ENCODE peak calls at places on chromosomes 16 and 17, in eight cellular contexts. One of them, this sample, is unnamed.

GRCh38 chr17:53719229-53719628 is 103.5 kb upstream of the KIF2B start:
- DNase-seq in AG04450: no peak
- DNase-seq in stimulated activated CD4-positive, alpha-beta T cell treated with anti-CD3 and anti-CD28 coated beads, Interleukin-4, amount 100 ng/mL, for 4 hours: no peak
- DNase-seq in GM13977: no peak
- DNase-seq in amniotic epithelial cell: peak
- DNase-seq in caudate nucleus: no peak
- DNase-seq in NCI-H748 treated with DMSO at 0.1 percent for 48 hours: no peak
- DNase-seq in left cardiac atrium: no peak
- DNase-seq in this sample: no peak

GRCh38 chr16:77564791-77565390 is 130.1 kb upstream of the ADAMTS18 start:
- DNase-seq in AG04450: no peak
- DNase-seq in stimulated activated CD4-positive, alpha-beta T cell treated with anti-CD3 and anti-CD28 coated beads, Interleukin-4, amount 100 ng/mL, for 4 hours: no peak
- DNase-seq in GM13977: no peak
- DNase-seq in amniotic epithelial cell: peak
- DNase-seq in caudate nucleus: no peak
- DNase-seq in NCI-H748 treated with DMSO at 0.1 percent for 48 hours: no peak
- DNase-seq in left cardiac atrium: no peak
- DNase-seq in this sample: no peak

GRCh38 chr16:30369938-30370443 is 303 bp downstream of the TBC1D10B start:
- DNase-seq in AG04450: no peak
- DNase-seq in stimulated activated CD4-positive, alpha-beta T cell treated with anti-CD3 and anti-CD28 coated beads, Interleukin-4, amount 100 ng/mL, for 4 hours: no peak
- DNase-seq in GM13977: no peak
- DNase-seq in amniotic epithelial cell: no peak
- DNase-seq in caudate nucleus: no peak
- DNase-seq in NCI-H748 treated with DMSO at 0.1 percent for 48 hours: no peak
- DNase-seq in left cardiac atrium: no peak
- DNase-seq in this sample: no peak

GRCh38 chr16:85441189-85441889 is 171.8 kb upstream of the GSE1 start:
- DNase-seq in AG04450: no peak
- DNase-seq in stimulated activated CD4-positive, alpha-beta T cell treated with anti-CD3 and anti-CD28 coated beads, Interleukin-4, amount 100 ng/mL, for 4 hours: no peak
- DNase-seq in GM13977: no peak
- DNase-seq in amniotic epithelial cell: no peak
- DNase-seq in caudate nucleus: no peak
- DNase-seq in NCI-H748 treated with DMSO at 0.1 percent for 48 hours: no peak
- DNase-seq in left cardiac atrium: no peak
- DNase-seq in this sample: no peak

GRCh38 chr17:32793841-32794240 is 83.1 kb downstream of the MYO1D start:
- DNase-seq in AG04450: no peak
- DNase-seq in stimulated activated CD4-positive, alpha-beta T cell treated with anti-CD3 and anti-CD28 coated beads, Interleukin-4, amount 100 ng/mL, for 4 hours: no peak
- DNase-seq in GM13977: no peak
- DNase-seq in amniotic epithelial cell: no peak
- DNase-seq in caudate nucleus: no peak
- DNase-seq in NCI-H748 treated with DMSO at 0.1 percent for 48 hours: no peak
- DNase-seq in left cardiac atrium: no peak
- DNase-seq in this sample: no peak

GRCh38 chr17:46013127-46013501 is 14.1 kb downstream of the STH start:
- DNase-seq in AG04450: no peak
- DNase-seq in stimulated activated CD4-positive, alpha-beta T cell treated with anti-CD3 and anti-CD28 coated beads, Interleukin-4, amount 100 ng/mL, for 4 hours: no peak
- DNase-seq in GM13977: no peak
- DNase-seq in amniotic epithelial cell: no peak
- DNase-seq in caudate nucleus: no peak
- DNase-seq in NCI-H748 treated with DMSO at 0.1 percent for 48 hours: no peak
- DNase-seq in left cardiac atrium: no peak
- DNase-seq in this sample: no peak

GRCh38 chr17:71024172-71024571 is 854.8 kb downstream of the KCNJ2 start:
- DNase-seq in AG04450: no peak
- DNase-seq in stimulated activated CD4-positive, alpha-beta T cell treated with anti-CD3 and anti-CD28 coated beads, Interleukin-4, amount 100 ng/mL, for 4 hours: no peak
- DNase-seq in GM13977: no peak
- DNase-seq in amniotic epithelial cell: peak
- DNase-seq in caudate nucleus: no peak
- DNase-seq in NCI-H748 treated with DMSO at 0.1 percent for 48 hours: peak
- DNase-seq in left cardiac atrium: no peak
- DNase-seq in this sample: no peak

GRCh38 chr17:50426814-50427787 is 1.1 kb downstream of the ACSF2 start:
- DNase-seq in AG04450: no peak
- DNase-seq in stimulated activated CD4-positive, alpha-beta T cell treated with anti-CD3 and anti-CD28 coated beads, Interleukin-4, amount 100 ng/mL, for 4 hours: no peak
- DNase-seq in GM13977: peak
- DNase-seq in amniotic epithelial cell: no peak
- DNase-seq in caudate nucleus: no peak
- DNase-seq in NCI-H748 treated with DMSO at 0.1 percent for 48 hours: no peak
- DNase-seq in left cardiac atrium: peak
- DNase-seq in this sample: peak

GRCh38 chr17:50967795-50968194 is 101.6 kb upstream of the TOB1 start:
- DNase-seq in AG04450: no peak
- DNase-seq in stimulated activated CD4-positive, alpha-beta T cell treated with anti-CD3 and anti-CD28 coated beads, Interleukin-4, amount 100 ng/mL, for 4 hours: no peak
- DNase-seq in GM13977: no peak
- DNase-seq in amniotic epithelial cell: peak
- DNase-seq in caudate nucleus: no peak
- DNase-seq in NCI-H748 treated with DMSO at 0.1 percent for 48 hours: no peak
- DNase-seq in left cardiac atrium: no peak
- DNase-seq in this sample: no peak

GRCh38 chr16:12065866-12066545 is 89.5 kb downstream of the SNX29 start:
- DNase-seq in AG04450: no peak
- DNase-seq in stimulated activated CD4-positive, alpha-beta T cell treated with anti-CD3 and anti-CD28 coated beads, Interleukin-4, amount 100 ng/mL, for 4 hours: no peak
- DNase-seq in GM13977: no peak
- DNase-seq in amniotic epithelial cell: no peak
- DNase-seq in caudate nucleus: no peak
- DNase-seq in NCI-H748 treated with DMSO at 0.1 percent for 48 hours: no peak
- DNase-seq in left cardiac atrium: no peak
- DNase-seq in this sample: no peak

GRCh38 chr16:68375801-68376536 is 65.2 kb downstream of the PRMT7 start:
- DNase-seq in AG04450: no peak
- DNase-seq in stimulated activated CD4-positive, alpha-beta T cell treated with anti-CD3 and anti-CD28 coated beads, Interleukin-4, amount 100 ng/mL, for 4 hours: no peak
- DNase-seq in GM13977: no peak
- DNase-seq in amniotic epithelial cell: no peak
- DNase-seq in caudate nucleus: no peak
- DNase-seq in NCI-H748 treated with DMSO at 0.1 percent for 48 hours: no peak
- DNase-seq in left cardiac atrium: no peak
- DNase-seq in this sample: no peak

GRCh38 chr16:4094138-4094773 is 22.0 kb downstream of the ADCY9 start:
- DNase-seq in AG04450: no peak
- DNase-seq in stimulated activated CD4-positive, alpha-beta T cell treated with anti-CD3 and anti-CD28 coated beads, Interleukin-4, amount 100 ng/mL, for 4 hours: no peak
- DNase-seq in GM13977: no peak
- DNase-seq in amniotic epithelial cell: no peak
- DNase-seq in caudate nucleus: no peak
- DNase-seq in NCI-H748 treated with DMSO at 0.1 percent for 48 hours: no peak
- DNase-seq in left cardiac atrium: no peak
- DNase-seq in this sample: no peak

GRCh38 chr17:17305282-17305801 is 2.2 kb downstream of the NT5M start:
- DNase-seq in AG04450: no peak
- DNase-seq in stimulated activated CD4-positive, alpha-beta T cell treated with anti-CD3 and anti-CD28 coated beads, Interleukin-4, amount 100 ng/mL, for 4 hours: peak
- DNase-seq in GM13977: peak
- DNase-seq in amniotic epithelial cell: no peak
- DNase-seq in caudate nucleus: no peak
- DNase-seq in NCI-H748 treated with DMSO at 0.1 percent for 48 hours: no peak
- DNase-seq in left cardiac atrium: no peak
- DNase-seq in this sample: peak

GRCh38 chr17:38632334-38632733 is 26.6 kb upstream of the SRCIN1 start:
- DNase-seq in AG04450: no peak
- DNase-seq in stimulated activated CD4-positive, alpha-beta T cell treated with anti-CD3 and anti-CD28 coated beads, Interleukin-4, amount 100 ng/mL, for 4 hours: no peak
- DNase-seq in GM13977: no peak
- DNase-seq in amniotic epithelial cell: no peak
- DNase-seq in caudate nucleus: no peak
- DNase-seq in NCI-H748 treated with DMSO at 0.1 percent for 48 hours: no peak
- DNase-seq in left cardiac atrium: no peak
- DNase-seq in this sample: no peak

GRCh38 chr16:81478876-81479496 is 34.4 kb downstream of the CMIP start:
- DNase-seq in AG04450: no peak
- DNase-seq in stimulated activated CD4-positive, alpha-beta T cell treated with anti-CD3 and anti-CD28 coated beads, Interleukin-4, amount 100 ng/mL, for 4 hours: no peak
- DNase-seq in GM13977: peak
- DNase-seq in amniotic epithelial cell: no peak
- DNase-seq in caudate nucleus: peak
- DNase-seq in NCI-H748 treated with DMSO at 0.1 percent for 48 hours: no peak
- DNase-seq in left cardiac atrium: peak
- DNase-seq in this sample: peak

GRCh38 chr16:59950431-59950830 is 1216.3 kb upstream of the GOT2 start:
- DNase-seq in AG04450: no peak
- DNase-seq in stimulated activated CD4-positive, alpha-beta T cell treated with anti-CD3 and anti-CD28 coated beads, Interleukin-4, amount 100 ng/mL, for 4 hours: no peak
- DNase-seq in GM13977: no peak
- DNase-seq in amniotic epithelial cell: no peak
- DNase-seq in caudate nucleus: no peak
- DNase-seq in NCI-H748 treated with DMSO at 0.1 percent for 48 hours: no peak
- DNase-seq in left cardiac atrium: no peak
- DNase-seq in this sample: no peak

GRCh38 chr16:51723016-51723724 is 572.1 kb upstream of the SALL1 start:
- DNase-seq in AG04450: no peak
- DNase-seq in stimulated activated CD4-positive, alpha-beta T cell treated with anti-CD3 and anti-CD28 coated beads, Interleukin-4, amount 100 ng/mL, for 4 hours: no peak
- DNase-seq in GM13977: no peak
- DNase-seq in amniotic epithelial cell: no peak
- DNase-seq in caudate nucleus: no peak
- DNase-seq in NCI-H748 treated with DMSO at 0.1 percent for 48 hours: no peak
- DNase-seq in left cardiac atrium: no peak
- DNase-seq in this sample: no peak

GRCh38 chr17:80513201-80513600 is 31.4 kb upstream of the RPTOR start:
- DNase-seq in AG04450: no peak
- DNase-seq in stimulated activated CD4-positive, alpha-beta T cell treated with anti-CD3 and anti-CD28 coated beads, Interleukin-4, amount 100 ng/mL, for 4 hours: no peak
- DNase-seq in GM13977: no peak
- DNase-seq in amniotic epithelial cell: no peak
- DNase-seq in caudate nucleus: no peak
- DNase-seq in NCI-H748 treated with DMSO at 0.1 percent for 48 hours: no peak
- DNase-seq in left cardiac atrium: no peak
- DNase-seq in this sample: no peak

GRCh38 chr17:9211133-9211765 is 189.9 kb downstream of the NTN1 start:
- DNase-seq in AG04450: no peak
- DNase-seq in stimulated activated CD4-positive, alpha-beta T cell treated with anti-CD3 and anti-CD28 coated beads, Interleukin-4, amount 100 ng/mL, for 4 hours: no peak
- DNase-seq in GM13977: no peak
- DNase-seq in amniotic epithelial cell: no peak
- DNase-seq in caudate nucleus: no peak
- DNase-seq in NCI-H748 treated with DMSO at 0.1 percent for 48 hours: no peak
- DNase-seq in left cardiac atrium: no peak
- DNase-seq in this sample: no peak

GRCh38 chr16:23206986-23207385 is 24.4 kb downstream of the SCNN1G start:
- DNase-seq in AG04450: no peak
- DNase-seq in stimulated activated CD4-positive, alpha-beta T cell treated with anti-CD3 and anti-CD28 coated beads, Interleukin-4, amount 100 ng/mL, for 4 hours: no peak
- DNase-seq in GM13977: no peak
- DNase-seq in amniotic epithelial cell: no peak
- DNase-seq in caudate nucleus: no peak
- DNase-seq in NCI-H748 treated with DMSO at 0.1 percent for 48 hours: peak
- DNase-seq in left cardiac atrium: no peak
- DNase-seq in this sample: no peak

GRCh38 chr17:51029142-51029541 is 91.5 kb downstream of the SPAG9 start:
- DNase-seq in AG04450: no peak
- DNase-seq in stimulated activated CD4-positive, alpha-beta T cell treated with anti-CD3 and anti-CD28 coated beads, Interleukin-4, amount 100 ng/mL, for 4 hours: no peak
- DNase-seq in GM13977: no peak
- DNase-seq in amniotic epithelial cell: no peak
- DNase-seq in caudate nucleus: no peak
- DNase-seq in NCI-H748 treated with DMSO at 0.1 percent for 48 hours: no peak
- DNase-seq in left cardiac atrium: no peak
- DNase-seq in this sample: no peak

GRCh38 chr16:31083556-31083955 is 5.2 kb downstream of the PRSS53 start:
- DNase-seq in AG04450: no peak
- DNase-seq in stimulated activated CD4-positive, alpha-beta T cell treated with anti-CD3 and anti-CD28 coated beads, Interleukin-4, amount 100 ng/mL, for 4 hours: no peak
- DNase-seq in GM13977: no peak
- DNase-seq in amniotic epithelial cell: no peak
- DNase-seq in caudate nucleus: no peak
- DNase-seq in NCI-H748 treated with DMSO at 0.1 percent for 48 hours: no peak
- DNase-seq in left cardiac atrium: no peak
- DNase-seq in this sample: no peak

GRCh38 chr17:61218438-61218837 is 181.2 kb upstream of the TBX2 start:
- DNase-seq in AG04450: peak
- DNase-seq in stimulated activated CD4-positive, alpha-beta T cell treated with anti-CD3 and anti-CD28 coated beads, Interleukin-4, amount 100 ng/mL, for 4 hours: no peak
- DNase-seq in GM13977: no peak
- DNase-seq in amniotic epithelial cell: peak
- DNase-seq in caudate nucleus: no peak
- DNase-seq in NCI-H748 treated with DMSO at 0.1 percent for 48 hours: no peak
- DNase-seq in left cardiac atrium: no peak
- DNase-seq in this sample: no peak

GRCh38 chr17:37490022-37490587 is 414 bp downstream of the DUSP14 start:
- DNase-seq in AG04450: no peak
- DNase-seq in stimulated activated CD4-positive, alpha-beta T cell treated with anti-CD3 and anti-CD28 coated beads, Interleukin-4, amount 100 ng/mL, for 4 hours: peak
- DNase-seq in GM13977: peak
- DNase-seq in amniotic epithelial cell: peak
- DNase-seq in caudate nucleus: peak
- DNase-seq in NCI-H748 treated with DMSO at 0.1 percent for 48 hours: peak
- DNase-seq in left cardiac atrium: peak
- DNase-seq in this sample: peak

GRCh38 chr16:57268804-57269800 is 15.4 kb downstream of the PLLP start:
- DNase-seq in AG04450: no peak
- DNase-seq in stimulated activated CD4-positive, alpha-beta T cell treated with anti-CD3 and anti-CD28 coated beads, Interleukin-4, amount 100 ng/mL, for 4 hours: no peak
- DNase-seq in GM13977: no peak
- DNase-seq in amniotic epithelial cell: peak
- DNase-seq in caudate nucleus: no peak
- DNase-seq in NCI-H748 treated with DMSO at 0.1 percent for 48 hours: no peak
- DNase-seq in left cardiac atrium: peak
- DNase-seq in this sample: no peak

GRCh38 chr17:34337701-34338100 is 18.5 kb downstream of the CCL8 start:
- DNase-seq in AG04450: no peak
- DNase-seq in stimulated activated CD4-positive, alpha-beta T cell treated with anti-CD3 and anti-CD28 coated beads, Interleukin-4, amount 100 ng/mL, for 4 hours: no peak
- DNase-seq in GM13977: no peak
- DNase-seq in amniotic epithelial cell: no peak
- DNase-seq in caudate nucleus: no peak
- DNase-seq in NCI-H748 treated with DMSO at 0.1 percent for 48 hours: no peak
- DNase-seq in left cardiac atrium: no peak
- DNase-seq in this sample: no peak

GRCh38 chr16:4052801-4053662 is 63.2 kb downstream of the ADCY9 start:
- DNase-seq in AG04450: no peak
- DNase-seq in stimulated activated CD4-positive, alpha-beta T cell treated with anti-CD3 and anti-CD28 coated beads, Interleukin-4, amount 100 ng/mL, for 4 hours: no peak
- DNase-seq in GM13977: no peak
- DNase-seq in amniotic epithelial cell: no peak
- DNase-seq in caudate nucleus: peak
- DNase-seq in NCI-H748 treated with DMSO at 0.1 percent for 48 hours: peak
- DNase-seq in left cardiac atrium: peak
- DNase-seq in this sample: no peak

GRCh38 chr16:29877266-29877961 is 14.4 kb upstream of the CDIPT start:
- DNase-seq in AG04450: no peak
- DNase-seq in stimulated activated CD4-positive, alpha-beta T cell treated with anti-CD3 and anti-CD28 coated beads, Interleukin-4, amount 100 ng/mL, for 4 hours: peak
- DNase-seq in GM13977: peak
- DNase-seq in amniotic epithelial cell: peak
- DNase-seq in caudate nucleus: no peak
- DNase-seq in NCI-H748 treated with DMSO at 0.1 percent for 48 hours: no peak
- DNase-seq in left cardiac atrium: no peak
- DNase-seq in this sample: peak

GRCh38 chr17:2926019-2926650 is 129.9 kb downstream of the RAP1GAP2 start:
- DNase-seq in AG04450: no peak
- DNase-seq in stimulated activated CD4-positive, alpha-beta T cell treated with anti-CD3 and anti-CD28 coated beads, Interleukin-4, amount 100 ng/mL, for 4 hours: no peak
- DNase-seq in GM13977: no peak
- DNase-seq in amniotic epithelial cell: no peak
- DNase-seq in caudate nucleus: no peak
- DNase-seq in NCI-H748 treated with DMSO at 0.1 percent for 48 hours: no peak
- DNase-seq in left cardiac atrium: no peak
- DNase-seq in this sample: no peak

GRCh38 chr16:86029131-86029741 is 130.3 kb downstream of the IRF8 start:
- DNase-seq in AG04450: peak
- DNase-seq in stimulated activated CD4-positive, alpha-beta T cell treated with anti-CD3 and anti-CD28 coated beads, Interleukin-4, amount 100 ng/mL, for 4 hours: no peak
- DNase-seq in GM13977: no peak
- DNase-seq in amniotic epithelial cell: peak
- DNase-seq in caudate nucleus: no peak
- DNase-seq in NCI-H748 treated with DMSO at 0.1 percent for 48 hours: no peak
- DNase-seq in left cardiac atrium: peak
- DNase-seq in this sample: no peak

GRCh38 chr17:51005768-51006167 is 114.9 kb downstream of the SPAG9 start:
- DNase-seq in AG04450: no peak
- DNase-seq in stimulated activated CD4-positive, alpha-beta T cell treated with anti-CD3 and anti-CD28 coated beads, Interleukin-4, amount 100 ng/mL, for 4 hours: no peak
- DNase-seq in GM13977: no peak
- DNase-seq in amniotic epithelial cell: no peak
- DNase-seq in caudate nucleus: no peak
- DNase-seq in NCI-H748 treated with DMSO at 0.1 percent for 48 hours: no peak
- DNase-seq in left cardiac atrium: no peak
- DNase-seq in this sample: no peak

This sample was measured in GM10248.